ENCODE peak calls at places on chromosomes 1 and 21, in ten cellular contexts. B is neural progenitor cell, W is BE2C, X is heart right ventricle, C is HCT116, Q is astrocyte of the spinal cord, L is IMR-90, F is left lung, M is neural crest cell, Z is WERI-Rb-1. R is an unnamed sample.

GRCh38 chr1:55065649-55066048 is 26.3 kb downstream of the PCSK9 start:
- DNase-seq in Z (no peak), C (no peak), Q (no peak), X (no peak), B (no peak), L (no peak), M (no peak), W (no peak), F (no peak), R (no peak)

GRCh38 chr1:173258484-173259264 is 51.5 kb upstream of the TNFSF4 start:
- DNase-seq in C (no peak), Z (no peak), L (no peak), Q (no peak), B (no peak), W (no peak), F (no peak), M (no peak), X (no peak), R (no peak)

GRCh38 chr1:96715482-96715881 is 6.1 kb upstream of the PTBP2 start:
- DNase-seq in Q (no peak), F (no peak), Z (no peak), C (no peak), X (no peak), M (no peak), B (no peak), L (no peak), W (no peak), R (no peak)

GRCh38 chr1:7207875-7208646 is 422.8 kb downstream of the CAMTA1 start:
- DNase-seq in F (no peak), W (peak), C (peak), B (peak), L (peak), Q (peak), M (peak), X (peak), Z (peak), R (peak)

GRCh38 chr21:36079010-36079649 is 9.3 kb downstream of the CBR1 start:
- DNase-seq in C (no peak), W (no peak), B (no peak), X (no peak), L (no peak), Q (no peak), F (peak), Z (no peak), M (no peak), R (no peak)

GRCh38 chr1:113976609-113977278 is 2.5 kb upstream of the OLFML3 start:
- DNase-seq in C (peak), F (no peak), L (peak), Z (peak), M (peak), W (no peak), B (peak), X (no peak), Q (peak), R (peak)

GRCh38 chr1:170261669-170262068 is 115.9 kb downstream of the NTMT2 start:
- DNase-seq in X (no peak), Z (no peak), M (no peak), W (no peak), L (peak), B (no peak), C (no peak), F (no peak), Q (peak), R (no peak)

GRCh38 chr1:178362784-178363183 is 134.0 kb downstream of the CLEC20A start:
- DNase-seq in C (no peak), L (peak), W (no peak), Z (no peak), X (no peak), M (no peak), B (no peak), F (no peak), Q (no peak), R (no peak)

GRCh38 chr1:33322870-33323585 is 2.1 kb upstream of the A3GALT2 start:
- DNase-seq in Q (no peak), W (no peak), X (no peak), B (no peak), M (no peak), Z (no peak), L (no peak), C (no peak), F (no peak), R (no peak)

GRCh38 chr1:229068266-229069043 is 202.5 kb upstream of the RAB4A start:
- DNase-seq in M (no peak), W (no peak), B (no peak), L (no peak), Z (no peak), C (no peak), Q (no peak), X (no peak), F (peak), R (no peak)

GRCh38 chr1:53807916-53808315 is 30.2 kb downstream of the NDC1 start:
- DNase-seq in M (no peak), Z (no peak), Q (peak), X (no peak), B (no peak), L (peak), W (no peak), F (no peak), C (no peak), R (no peak)

GRCh38 chr21:14739590-14739989 is 193.5 kb upstream of the SAMSN1 start:
- DNase-seq in C (no peak), B (no peak), X (no peak), L (no peak), Z (no peak), F (no peak), Q (no peak), W (no peak), M (no peak), R (no peak)

GRCh38 chr1:32339363-32339978 is 3.4 kb upstream of the MARCKSL1 start:
- DNase-seq in F (no peak), X (no peak), Z (no peak), Q (peak), W (no peak), L (peak), B (no peak), C (no peak), M (no peak), R (no peak)

GRCh38 chr1:176545034-176545639 is 82.2 kb downstream of the PAPPA2 start:
- DNase-seq in L (no peak), M (no peak), Q (no peak), C (no peak), F (no peak), B (no peak), X (no peak), Z (peak), W (no peak), R (no peak)

GRCh38 chr1:16014509-16015482 is 3.0 kb downstream of the HSPB7 start:
- DNase-seq in Z (no peak), X (peak), C (no peak), F (no peak), W (peak), L (no peak), B (no peak), Q (no peak), M (no peak), R (peak)

GRCh38 chr1:43437031-43437973 is 16.4 kb downstream of the HYI start:
- DNase-seq in W (no peak), C (no peak), F (no peak), M (no peak), Q (no peak), X (no peak), B (no peak), Z (no peak), L (no peak), R (no peak)

GRCh38 chr1:222529916-222530315 is 18.0 kb downstream of the HHIPL2 start:
- DNase-seq in W (no peak), M (no peak), Q (no peak), F (no peak), L (no peak), C (no peak), Z (no peak), X (no peak), B (no peak), R (no peak)
- TF ChIP-seq CTCF in W (no peak), M (no peak), Q (no peak), F (no peak), L (no peak), C (no peak), Z (no peak), X (no peak), B (no peak), R (no peak)

GRCh38 chr1:83083589-83084224 is 915.2 kb downstream of the TTLL7 start:
- DNase-seq in L (no peak), W (no peak), C (no peak), F (no peak), M (no peak), B (no peak), X (no peak), Z (no peak), Q (no peak), R (no peak)
- TF ChIP-seq CTCF in L (no peak), W (no peak), C (no peak), F (no peak), M (no peak), B (no peak), X (no peak), Z (no peak), Q (no peak), R (no peak)

GRCh38 chr1:150179867-150180266 is 30.2 kb downstream of the PLEKHO1 start:
- DNase-seq in L (no peak), F (no peak), Z (no peak), Q (no peak), C (no peak), W (no peak), M (no peak), B (no peak), X (no peak), R (no peak)

GRCh38 chr1:150178543-150178942 is 28.8 kb downstream of the PLEKHO1 start:
- DNase-seq in B (no peak), L (no peak), X (no peak), F (no peak), M (no peak), C (no peak), W (no peak), Z (no peak), Q (no peak), R (no peak)

GRCh38 chr1:150173161-150173585 is 23.5 kb downstream of the PLEKHO1 start:
- DNase-seq in C (no peak), B (peak), W (no peak), Q (no peak), M (no peak), X (no peak), Z (no peak), F (no peak), L (no peak), R (peak)

GRCh38 chr1:150171801-150172200 is 22.1 kb downstream of the PLEKHO1 start:
- DNase-seq in F (no peak), L (no peak), W (no peak), Q (no peak), B (no peak), M (no peak), Z (no peak), C (no peak), X (no peak), R (no peak)

GRCh38 chr1:150176593-150176992 is 26.9 kb downstream of the PLEKHO1 start:
- DNase-seq in C (no peak), W (no peak), Z (no peak), Q (no peak), L (no peak), X (no peak), F (no peak), M (no peak), B (no peak), R (no peak)
- TF ChIP-seq CTCF in C (no peak), W (no peak), Z (no peak), Q (no peak), L (no peak), X (no peak), F (no peak), M (no peak), B (no peak), R (no peak)

GRCh38 chr1:117059678-117060440 is at the start of gene TTF2:
- DNase-seq in X (peak), W (peak), Z (peak), Q (peak), C (peak), B (peak), F (peak), M (peak), L (peak), R (peak)
- TF ChIP-seq CTCF in X (no peak), W (peak), Z (no peak), Q (no peak), C (no peak), B (peak), F (no peak), M (peak), L (no peak), R (no peak)

DNA sequence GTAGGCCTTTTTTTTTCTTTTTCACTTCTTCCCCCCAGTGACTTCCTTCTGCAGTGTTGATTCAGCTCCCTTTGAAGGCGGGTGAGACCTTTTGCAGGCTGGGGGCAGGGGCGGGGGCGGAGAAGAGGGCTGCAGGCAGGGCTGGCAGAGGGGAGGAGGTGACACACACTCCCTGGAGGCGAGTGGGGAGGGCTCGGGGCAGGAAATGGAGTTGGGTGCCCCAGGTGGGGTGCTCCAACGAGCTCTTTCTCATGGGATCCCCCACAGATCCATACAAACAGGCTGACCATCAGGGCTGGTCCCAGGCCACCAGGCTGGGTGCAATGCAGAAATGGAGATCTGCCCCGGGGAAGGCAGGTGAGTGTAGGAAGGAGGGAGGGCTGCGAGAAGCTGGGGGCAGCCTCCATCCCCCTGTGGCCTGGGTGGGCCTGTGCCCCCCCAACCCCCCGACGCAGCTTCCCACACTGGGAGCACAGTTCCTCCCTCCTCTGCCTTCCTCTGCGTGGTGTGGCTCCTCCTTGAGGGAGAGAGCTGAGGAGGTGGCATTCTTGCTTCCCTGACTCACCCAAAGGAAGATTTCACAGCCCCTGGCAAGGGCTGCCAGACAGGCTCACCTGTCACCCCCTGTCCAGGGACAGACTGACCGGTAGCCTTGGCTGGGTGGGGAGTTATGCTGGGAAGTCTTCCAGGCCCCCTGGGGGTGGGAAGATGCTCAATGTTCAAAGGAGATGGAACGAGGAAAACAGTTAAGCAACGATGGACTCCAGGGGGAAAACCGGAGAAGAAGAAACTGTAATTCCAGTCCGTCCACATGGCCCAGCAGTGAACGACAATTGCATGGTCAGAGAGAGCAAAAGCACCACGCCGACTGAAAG is 7.1 kb upstream of the ITGB2 start:
- DNase-seq in X (peak), Q (peak), W (no peak), Z (no peak), B (no peak), M (no peak), L (peak), F (peak), C (no peak), R (no peak)
- TF ChIP-seq CTCF in X (no peak), Q (no peak), W (no peak), Z (no peak), B (no peak), M (no peak), L (no peak), F (no peak), C (peak), R (no peak)

GRCh38 chr1:187433598-187433997 is 604.8 kb downstream of the PLA2G4A start:
- DNase-seq in F (no peak), B (no peak), C (no peak), W (no peak), M (no peak), L (peak), Q (peak), Z (no peak), X (no peak), R (no peak)
- TF ChIP-seq CTCF in F (no peak), B (no peak), C (no peak), W (no peak), M (no peak), L (no peak), Q (no peak), Z (no peak), X (no peak), R (no peak)

GRCh38 chr1:8518490-8518801 is 200.5 kb downstream of the SLC45A1 start:
- DNase-seq in F (no peak), B (no peak), Q (no peak), X (no peak), C (no peak), M (no peak), Z (no peak), L (no peak), W (no peak), R (no peak)

GRCh38 chr1:8519167-8519566 is 201.3 kb downstream of the SLC45A1 start:
- DNase-seq in Z (no peak), Q (no peak), X (no peak), W (no peak), M (no peak), L (no peak), F (no peak), B (no peak), C (no peak), R (no peak)

GRCh38 chr1:8516793-8517556 is 199.1 kb downstream of the SLC45A1 start:
- DNase-seq in F (no peak), B (no peak), Q (no peak), C (no peak), W (no peak), L (peak), Z (peak), X (no peak), M (no peak), R (no peak)

GRCh38 chr1:8517579-8518489 is 199.9 kb downstream of the SLC45A1 start:
- DNase-seq in W (no peak), Q (peak), B (no peak), Z (peak), X (no peak), C (no peak), L (peak), M (no peak), F (no peak), R (no peak)

GRCh38 chr1:8516278-8516777 is 198.4 kb downstream of the SLC45A1 start:
- DNase-seq in M (no peak), F (no peak), Z (peak), Q (no peak), C (no peak), W (no peak), B (no peak), X (no peak), L (no peak), R (no peak)
- TF ChIP-seq CTCF in M (no peak), F (no peak), Z (no peak), Q (no peak), C (no peak), W (no peak), B (no peak), X (no peak), L (no peak), R (no peak)

GRCh38 chr1:2513939-2514650 is 12.3 kb downstream of the PANK4 start:
- DNase-seq in W (no peak), C (no peak), B (no peak), L (no peak), F (no peak), Z (no peak), M (no peak), X (no peak), Q (no peak), R (peak)

GRCh38 chr1:2515763-2516080 is 10.7 kb downstream of the PANK4 start:
- DNase-seq in L (no peak), F (no peak), C (no peak), Q (no peak), Z (no peak), W (no peak), M (no peak), B (no peak), X (no peak), R (no peak)

GRCh38 chr1:2516124-2516523 is 10.3 kb downstream of the PANK4 start:
- DNase-seq in W (no peak), Z (no peak), F (no peak), Q (no peak), X (no peak), M (no peak), B (no peak), C (no peak), L (no peak), R (no peak)

GRCh38 chr1:2516946-2517345 is 9.4 kb downstream of the PANK4 start:
- DNase-seq in F (no peak), C (no peak), Q (no peak), L (no peak), X (no peak), Z (no peak), W (no peak), B (no peak), M (no peak), R (no peak)

DNA sequence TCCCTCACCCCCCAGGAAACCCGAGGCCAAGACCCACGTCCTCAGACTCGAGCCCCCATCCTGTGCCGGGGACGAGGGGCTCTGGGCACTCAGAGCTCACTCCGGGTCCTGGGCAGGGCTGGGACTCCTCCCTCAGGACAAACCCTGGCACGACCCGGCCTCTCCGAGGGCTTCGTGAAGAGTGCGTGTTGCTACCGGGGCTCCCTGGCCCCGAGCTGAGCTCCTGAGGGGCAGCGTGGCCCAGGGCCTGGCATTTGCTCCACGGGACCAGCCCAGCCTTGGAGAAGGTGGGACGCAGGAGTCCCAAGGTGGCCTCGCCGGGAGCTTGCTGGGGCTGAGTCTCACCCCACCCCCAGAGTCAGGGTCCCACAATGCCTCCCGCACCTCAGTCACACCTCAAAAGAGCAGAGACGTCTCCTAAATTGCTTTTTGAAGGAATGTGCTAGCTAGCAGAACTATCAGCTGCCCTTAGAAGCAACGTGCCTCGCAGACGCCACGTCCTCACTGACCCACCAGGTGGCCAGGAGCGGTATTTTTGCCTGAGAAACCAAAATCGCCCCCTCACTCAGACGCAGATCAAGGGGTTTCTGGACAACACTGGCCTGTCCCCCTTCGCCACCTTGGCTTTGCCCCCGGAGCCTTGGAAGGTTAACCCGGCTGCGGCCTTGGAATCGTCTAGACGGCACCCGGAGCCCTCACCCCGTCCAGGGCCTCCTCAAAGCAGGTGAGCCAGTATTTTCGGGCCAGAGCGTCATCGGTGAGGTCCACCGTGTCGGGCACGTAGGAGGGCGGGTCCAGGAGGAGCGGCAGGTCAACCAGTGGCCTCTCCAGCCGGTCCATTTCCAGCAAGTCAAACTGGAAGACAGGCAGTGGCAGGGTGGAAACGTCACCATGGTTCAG is 11.3 kb downstream of the PANK4 start:
- DNase-seq in L (no peak), Z (no peak), C (no peak), W (no peak), F (no peak), Q (no peak), X (no peak), M (no peak), B (no peak), R (no peak)
- TF ChIP-seq CTCF in L (peak), Z (peak), C (peak), W (peak), F (no peak), Q (peak), X (no peak), M (peak), B (peak), R (no peak)

R was measured in nephron progenitor cell.